ENCODE peak calls at places on chromosomes 4 and X, in eight cellular contexts. I, D, S, P, E, Y, C and F are unnamed samples.

GRCh38 chrX:129239371-129239770 is 283.9 kb downstream of the SMARCA1 start:
- DNase-seq in D (no peak), P (no peak), E (peak; percentile 36), S (no peak), C (peak; percentile 1), Y (no peak), I (no peak), F (no peak)

GRCh38 chr4:128868758-128869157 is 59.3 kb downstream of the JADE1 start:
- DNase-seq in Y (no peak), I (no peak), P (no peak), C (peak; percentile 81), D (no peak), S (no peak), E (no peak), F (no peak)

GRCh38 chr4:86250616-86251015 is 109.2 kb downstream of the MAPK10 start:
- DNase-seq in S (no peak), C (no peak), P (no peak), E (no peak), I (no peak), Y (no peak), D (no peak), F (no peak)

GRCh38 chr4:144663852-144664488 is 18.0 kb downstream of the HHIP start:
- DNase-seq in Y (no peak), S (no peak), D (no peak), C (no peak), I (no peak), E (no peak), P (no peak), F (no peak)

GRCh38 chr4:56979674-56980073 is 978 bp downstream of the POLR2B start:
- DNase-seq in S (no peak), Y (peak; percentile 9), D (peak; percentile 57), E (no peak), I (no peak), P (no peak), C (peak; percentile 42), F (no peak)

GRCh38 chrX:106286053-106286650 is 118.0 kb downstream of the PWWP3B start:
- DNase-seq in I (no peak), Y (no peak), E (no peak), S (no peak), C (peak; percentile 72), P (no peak), D (no peak), F (no peak)

GRCh38 chr4:95660719-95661118 is 111.9 kb upstream of the UNC5C start:
- DNase-seq in E (no peak), S (no peak), D (no peak), C (no peak), P (no peak), Y (no peak), I (no peak), F (no peak)

GRCh38 chrX:45842916-45843315 is 642.2 kb upstream of the DIPK2B start:
- DNase-seq in D (no peak), S (no peak), E (peak; percentile 43), P (no peak), C (no peak), I (no peak), Y (no peak), F (no peak)

GRCh38 chr4:8101213-8101781 is 57.3 kb downstream of the ABLIM2 start:
- DNase-seq in I (peak; percentile 84), P (no peak), Y (no peak), C (peak; percentile 61), E (no peak), S (peak; percentile 67), D (no peak), F (no peak)

GRCh38 chrX:10360121-10360520 is 203.3 kb downstream of the CLCN4 start:
- DNase-seq in C (peak; percentile 16), Y (no peak), E (peak; percentile 52), D (no peak), S (peak; percentile 54), P (no peak), I (peak; percentile 4), F (no peak)

GRCh38 chr4:148926861-148927260 is 484.6 kb upstream of the NR3C2 start:
- DNase-seq in Y (no peak), I (no peak), C (peak; percentile 0), P (no peak), D (no peak), E (peak; percentile 10), S (peak; percentile 69), F (no peak)